ENCODE peak calls at places on chromosomes 11 and 22, in seven cellular contexts. One of them, this sample, is unnamed.

GRCh38 chr11:126925321-126926093 is 75.1 kb downstream of the KIRREL3 start:
- DNase-seq in astrocyte of the spinal cord: no peak
- DNase-seq in RKO: no peak
- DNase-seq in Calu3: no peak
- DNase-seq in small intestine: no peak
- DNase-seq in midbrain: peak
- DNase-seq in NCI-H1092: no peak
- DNase-seq in this sample: no peak

GRCh38 chr22:32448980-32449379 is 15.3 kb downstream of the BPIFC start:
- DNase-seq in RKO: no peak
- DNase-seq in midbrain: no peak
- DNase-seq in small intestine: peak
- DNase-seq in Calu3: no peak
- DNase-seq in NCI-H1092: no peak
- DNase-seq in astrocyte of the spinal cord: no peak
- DNase-seq in this sample: no peak

GRCh38 chr11:22190827-22191463 is 1.9 kb upstream of the ANO5 start:
- DNase-seq in small intestine: no peak
- DNase-seq in midbrain: no peak
- DNase-seq in astrocyte of the spinal cord: no peak
- DNase-seq in RKO: no peak
- DNase-seq in NCI-H1092: no peak
- DNase-seq in Calu3: no peak
- DNase-seq in this sample: no peak

GRCh38 chr11:13433437-13433836 is 29.6 kb downstream of the BTBD10 start:
- DNase-seq in RKO: no peak
- DNase-seq in Calu3: no peak
- DNase-seq in astrocyte of the spinal cord: no peak
- DNase-seq in midbrain: no peak
- DNase-seq in small intestine: no peak
- DNase-seq in NCI-H1092: no peak
- DNase-seq in this sample: no peak

GRCh38 chr22:37304595-37305343 is 22.5 kb downstream of the CYTH4 start:
- DNase-seq in astrocyte of the spinal cord: peak
- DNase-seq in Calu3: no peak
- DNase-seq in small intestine: no peak
- DNase-seq in RKO: no peak
- DNase-seq in NCI-H1092: no peak
- DNase-seq in midbrain: no peak
- DNase-seq in this sample: no peak

GRCh38 chr11:120579601-120580000 is 68.1 kb downstream of the GRIK4 start:
- DNase-seq in NCI-H1092: no peak
- DNase-seq in Calu3: no peak
- DNase-seq in small intestine: no peak
- DNase-seq in astrocyte of the spinal cord: no peak
- DNase-seq in midbrain: no peak
- DNase-seq in RKO: no peak
- DNase-seq in this sample: no peak

GRCh38 chr11:37988031-37988430 is 1390.0 kb upstream of the RAG2 start:
- DNase-seq in RKO: no peak
- DNase-seq in midbrain: no peak
- DNase-seq in astrocyte of the spinal cord: peak
- DNase-seq in small intestine: no peak
- DNase-seq in Calu3: no peak
- DNase-seq in NCI-H1092: no peak
- DNase-seq in this sample: no peak

GRCh38 chr11:62137881-62138629 is 14.2 kb downstream of the INCENP start:
- DNase-seq in small intestine: no peak
- DNase-seq in Calu3: no peak
- DNase-seq in astrocyte of the spinal cord: no peak
- DNase-seq in RKO: no peak
- DNase-seq in NCI-H1092: no peak
- DNase-seq in midbrain: no peak
- DNase-seq in this sample: no peak

GRCh38 chr11:9016916-9017642 is 13.3 kb upstream of the NRIP3 start:
- DNase-seq in small intestine: no peak
- DNase-seq in astrocyte of the spinal cord: no peak
- DNase-seq in NCI-H1092: no peak
- DNase-seq in RKO: no peak
- DNase-seq in Calu3: no peak
- DNase-seq in midbrain: no peak
- DNase-seq in this sample: no peak

GRCh38 chr11:130522284-130522961 is 74.0 kb downstream of the ADAMTS15 start:
- DNase-seq in Calu3: peak
- DNase-seq in NCI-H1092: no peak
- DNase-seq in midbrain: no peak
- DNase-seq in RKO: peak
- DNase-seq in astrocyte of the spinal cord: peak
- DNase-seq in small intestine: peak
- DNase-seq in this sample: peak

GRCh38 chr11:489610-490185 is 17.3 kb downstream of the RNH1 start:
- DNase-seq in Calu3: no peak
- DNase-seq in midbrain: no peak
- DNase-seq in small intestine: no peak
- DNase-seq in NCI-H1092: no peak
- DNase-seq in RKO: no peak
- DNase-seq in astrocyte of the spinal cord: no peak
- DNase-seq in this sample: no peak

GRCh38 chr11:77126861-77127673 is 979 bp upstream of the MYO7A start:
- DNase-seq in RKO: no peak
- DNase-seq in NCI-H1092: peak
- DNase-seq in Calu3: peak
- DNase-seq in small intestine: peak
- DNase-seq in midbrain: peak
- DNase-seq in astrocyte of the spinal cord: peak
- DNase-seq in this sample: peak

GRCh38 chr11:82996966-82997606 is 74.6 kb downstream of the RAB30 start:
- DNase-seq in astrocyte of the spinal cord: peak
- DNase-seq in midbrain: no peak
- DNase-seq in small intestine: peak
- DNase-seq in RKO: no peak
- DNase-seq in Calu3: no peak
- DNase-seq in NCI-H1092: no peak
- DNase-seq in this sample: no peak